ENCODE peak calls at places on chromosomes 4 and X, in five cellular contexts. G, K, R, N and M are unnamed samples.

GRCh38 chr4:118287691-118288090 is 65.1 kb downstream of the PRSS12 start:
- DNase-seq in G (no peak), K (no peak), R (no peak), N (no peak), M (no peak)

GRCh38 chr4:30953799-30954198 is 233.6 kb downstream of the PCDH7 start:
- DNase-seq in G (no peak), K (no peak), R (no peak), N (no peak), M (no peak)

GRCh38 chrX:16838202-16839066 is 31.7 kb downstream of the RBBP7 start:
- DNase-seq in G (no peak), K (no peak), R (no peak), N (no peak), M (no peak)

GRCh38 chr4:169236901-169237626 is 33.7 kb downstream of the SH3RF1 start:
- DNase-seq in G (no peak), K (no peak), R (no peak), N (no peak), M (no peak)

GRCh38 chrX:107398115-107398514 is 51.3 kb upstream of the FRMPD3 start:
- DNase-seq in G (no peak), K (no peak), R (no peak), N (no peak), M (no peak)

GRCh38 chr4:112277705-112278448 is 7.8 kb downstream of the TIFA start:
- DNase-seq in G (no peak), K (no peak), R (no peak), N (no peak), M (no peak)

GRCh38 chr4:56762484-56763250 is 58.8 kb downstream of the SPINK2 start:
- DNase-seq in G (no peak), K (no peak), R (no peak), N (no peak), M (no peak)

GRCh38 chr4:109649872-109650271 is 53.4 kb downstream of the CASP6 start:
- DNase-seq in G (no peak), K (no peak), R (peak), N (no peak), M (no peak)

GRCh38 chrX:153741446-153741845 is 16.8 kb downstream of the ABCD1 start:
- DNase-seq in G (no peak), K (no peak), R (no peak), N (no peak), M (no peak)

GRCh38 chrX:38600089-38600755 is 38.9 kb downstream of the TSPAN7 start:
- DNase-seq in G (no peak), K (no peak), R (no peak), N (no peak), M (no peak)

GRCh38 chr4:6674500-6675149 is 19.1 kb upstream of the S100P start:
- DNase-seq in G (no peak), K (peak), R (peak), N (peak), M (peak)

GRCh38 chr4:16329132-16329796 is 103.0 kb upstream of the TAPT1 start:
- DNase-seq in G (no peak), K (no peak), R (no peak), N (no peak), M (no peak)

GRCh38 chrX:150767045-150767395 is 73.8 kb downstream of the MTMR1 start:
- DNase-seq in G (no peak), K (peak), R (no peak), N (no peak), M (no peak)

GRCh38 chr4:26458104-26458503 is 32.2 kb downstream of the CCKAR start:
- DNase-seq in G (no peak), K (no peak), R (no peak), N (no peak), M (no peak)

GRCh38 chrX:86002076-86002896 is 45.1 kb downstream of the CHM start:
- DNase-seq in G (peak), K (peak), R (no peak), N (peak), M (peak)

GRCh38 chrX:3713225-3713936 is at the start of gene PRKX:
- DNase-seq in G (no peak), K (peak), R (peak), N (no peak), M (peak)

GRCh38 chrX:8139713-8140112 is 31.4 kb downstream of the VCX2 start:
- DNase-seq in G (no peak), K (no peak), R (no peak), N (no peak), M (no peak)

GRCh38 chr4:99653921-99654890 is 3.4 kb downstream of the C4orf54 start:
- DNase-seq in G (no peak), K (no peak), R (no peak), N (no peak), M (no peak)

GRCh38 chr4:25956260-25956659 is 42.2 kb downstream of the SMIM20 start:
- DNase-seq in G (no peak), K (no peak), R (no peak), N (no peak), M (no peak)

GRCh38 chr4:69799337-69799736 is 38.9 kb upstream of the SULT1B1 start:
- DNase-seq in G (no peak), K (no peak), R (no peak), N (no peak), M (no peak)

GRCh38 chrX:20965270-20966044 is 408.8 kb upstream of the CNKSR2 start:
- DNase-seq in G (no peak), K (no peak), R (no peak), N (no peak), M (peak)

GRCh38 chrX:49761481-49761880 is 65.7 kb upstream of the PAGE1 start:
- DNase-seq in G (no peak), K (peak), R (no peak), N (peak), M (peak)

GRCh38 chrX:140274761-140275525 is 229.9 kb downstream of the SOX3 start:
- DNase-seq in G (peak), K (no peak), R (no peak), N (no peak), M (peak)

GRCh38 chrX:70452143-70452733 is 7.6 kb downstream of the DLG3 start:
- DNase-seq in G (no peak), K (peak), R (no peak), N (peak), M (peak)

GRCh38 chr4:128863314-128864075 is 54.0 kb downstream of the JADE1 start:
- DNase-seq in G (peak), K (peak), R (no peak), N (peak), M (peak)

GRCh38 chr4:30718021-30718888 is 1.9 kb upstream of the PCDH7 start:
- DNase-seq in G (no peak), K (no peak), R (no peak), N (no peak), M (peak)

GRCh38 chrX:118627084-118627758 is 100.2 kb upstream of the IL13RA1 start:
- DNase-seq in G (no peak), K (no peak), R (no peak), N (peak), M (peak)

GRCh38 chr4:88010921-88011320 is 3.5 kb downstream of the PKD2 start:
- DNase-seq in G (no peak), K (no peak), R (no peak), N (no peak), M (no peak)

GRCh38 chr4:140374130-140374477 is 658 bp downstream of the SCOC start:
- DNase-seq in G (no peak), K (no peak), R (no peak), N (peak), M (no peak)

GRCh38 chr4:183999435-183999834 is 94.3 kb downstream of the STOX2 start:
- DNase-seq in G (no peak), K (no peak), R (no peak), N (no peak), M (no peak)
- H3K27ac ChIP-seq in G (no peak), K (no peak), R (no peak), N (no peak), M (no peak)

DNA sequence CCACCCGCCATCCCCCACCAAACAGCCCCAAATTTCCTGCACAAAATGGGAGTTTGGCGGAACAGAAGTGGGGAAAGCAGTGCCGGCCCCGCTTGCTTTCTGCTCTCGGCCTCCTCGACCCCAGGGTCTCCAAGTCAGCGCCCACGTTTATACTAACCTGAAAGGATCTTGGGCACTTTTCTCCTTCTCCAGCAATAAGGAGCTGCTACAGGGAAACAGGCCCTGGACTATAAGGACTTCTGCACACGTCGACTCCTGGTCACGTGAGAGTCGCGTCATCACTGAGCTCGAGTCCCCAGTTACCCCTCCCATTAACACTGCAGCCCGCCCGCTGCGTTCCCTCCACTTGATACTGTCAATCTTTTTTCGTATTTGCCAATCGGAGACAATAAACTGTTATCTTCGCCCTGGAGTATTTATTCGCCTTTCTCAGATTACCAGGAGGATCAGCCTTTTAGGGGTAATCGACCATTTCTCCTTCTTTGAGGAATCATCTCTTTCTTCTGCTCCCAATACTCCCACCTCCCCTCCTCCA is at the start of gene TCEAL8:
- DNase-seq in G (peak), K (peak), R (peak), N (peak), M (peak)
- TF ChIP-seq POLR2AphosphoS5 in G (peak), K (peak), R (peak), N (peak), M (peak)

DNA sequence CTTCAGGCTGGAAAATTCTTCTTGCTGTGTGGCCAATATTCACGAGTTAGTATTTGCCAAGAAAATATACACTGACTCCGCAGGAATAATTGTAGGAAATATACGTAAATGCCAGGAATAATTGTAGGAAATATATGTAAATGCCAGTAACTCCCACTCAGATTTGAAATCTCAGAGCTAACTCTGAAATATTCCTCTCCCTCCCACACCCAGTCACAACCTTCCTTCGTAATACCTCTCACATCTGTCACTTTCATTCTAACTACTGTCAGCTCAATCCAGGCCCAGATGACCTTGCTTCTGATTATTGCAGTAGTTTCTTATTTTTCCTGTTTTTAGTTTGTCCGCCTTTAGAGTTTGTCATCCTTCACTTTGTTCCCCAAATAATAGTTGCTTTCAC is 73.6 kb downstream of the WDR19 start:
- DNase-seq in G (no peak), K (no peak), R (no peak), N (no peak), M (no peak)
- TF ChIP-seq CREB1 in G (no peak), K (no peak), R (no peak), N (no peak), M (no peak)

DNA sequence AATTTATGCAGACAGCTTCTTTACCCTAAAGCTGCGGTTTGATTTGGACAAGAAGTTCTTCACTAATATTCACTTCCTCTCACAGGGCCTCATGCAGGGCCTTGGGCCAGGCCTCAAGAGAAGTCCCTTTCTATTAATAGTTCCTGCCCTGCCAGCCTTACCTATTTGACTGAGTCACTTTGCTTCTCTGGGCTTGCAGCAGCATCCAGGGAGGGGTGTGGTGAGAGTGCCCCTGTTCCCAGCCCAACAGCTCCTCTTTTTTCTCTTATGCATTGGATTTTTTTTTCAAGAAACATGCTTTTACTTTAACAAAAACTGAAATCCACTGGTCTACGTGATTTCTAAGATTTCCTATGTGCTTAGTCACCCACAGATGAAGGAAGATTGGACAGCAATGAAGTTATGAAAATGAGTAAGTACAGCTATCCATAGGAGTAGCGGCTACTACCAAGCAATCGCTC is 26.7 kb downstream of the FAM156B start:
- DNase-seq in G (no peak), K (no peak), R (peak), N (no peak), M (no peak)
- H3K27ac ChIP-seq in G (no peak), K (no peak), R (peak), N (no peak), M (no peak)